ENCODE peak calls at places on chromosomes 13 and 19, in five cellular contexts. One of them, this sample, is unnamed.

GRCh38 chr19:16376241-16376640 is 51.6 kb downstream of the KLF2 start:
- DNase-seq in mesothelial cell of epicardium: no peak
- DNase-seq in RWPE1: no peak
- DNase-seq in bronchial epithelial cell: no peak
- DNase-seq in cardiac fibroblast: no peak
- DNase-seq in this sample: no peak

GRCh38 chr13:84405286-84405685 is 523.0 kb upstream of the SLITRK1 start:
- DNase-seq in mesothelial cell of epicardium: no peak
- DNase-seq in RWPE1: no peak
- DNase-seq in bronchial epithelial cell: peak
- DNase-seq in cardiac fibroblast: peak
- DNase-seq in this sample: no peak

GRCh38 chr19:10812902-10813404 is 23.1 kb downstream of the TMED1 start:
- DNase-seq in mesothelial cell of epicardium: no peak
- DNase-seq in RWPE1: peak
- DNase-seq in bronchial epithelial cell: peak
- DNase-seq in cardiac fibroblast: peak
- DNase-seq in this sample: peak

GRCh38 chr19:900302-901111 is 7.2 kb downstream of the RNU6-9 start:
- DNase-seq in mesothelial cell of epicardium: no peak
- DNase-seq in RWPE1: peak
- DNase-seq in bronchial epithelial cell: peak
- DNase-seq in cardiac fibroblast: no peak
- DNase-seq in this sample: peak

GRCh38 chr19:10461047-10461949 is 41.0 kb downstream of the PDE4A start:
- DNase-seq in mesothelial cell of epicardium: peak
- DNase-seq in RWPE1: peak
- DNase-seq in bronchial epithelial cell: peak
- DNase-seq in cardiac fibroblast: peak
- DNase-seq in this sample: peak

GRCh38 chr13:78660130-78660857 is 1.3 kb upstream of the OBI1 start:
- DNase-seq in mesothelial cell of epicardium: no peak
- DNase-seq in RWPE1: no peak
- DNase-seq in bronchial epithelial cell: no peak
- DNase-seq in cardiac fibroblast: no peak
- DNase-seq in this sample: no peak

GRCh38 chr13:92463134-92463533 is 763.5 kb upstream of the GPC6 start:
- DNase-seq in mesothelial cell of epicardium: no peak
- DNase-seq in RWPE1: no peak
- DNase-seq in bronchial epithelial cell: no peak
- DNase-seq in cardiac fibroblast: no peak
- DNase-seq in this sample: no peak

GRCh38 chr19:34319230-34319585 is 45.8 kb upstream of the GPI start:
- DNase-seq in mesothelial cell of epicardium: no peak
- DNase-seq in RWPE1: peak
- DNase-seq in bronchial epithelial cell: peak
- DNase-seq in cardiac fibroblast: no peak
- DNase-seq in this sample: no peak

GRCh38 chr13:106916329-106916728 is 348.4 kb upstream of the ARGLU1 start:
- DNase-seq in mesothelial cell of epicardium: no peak
- DNase-seq in RWPE1: no peak
- DNase-seq in bronchial epithelial cell: no peak
- DNase-seq in cardiac fibroblast: no peak
- DNase-seq in this sample: no peak

GRCh38 chr19:37251308-37252229 is 33.6 kb downstream of the ZNF383 start:
- DNase-seq in mesothelial cell of epicardium: no peak
- DNase-seq in RWPE1: peak
- DNase-seq in bronchial epithelial cell: peak
- DNase-seq in cardiac fibroblast: peak
- DNase-seq in this sample: no peak

GRCh38 chr13:36819064-36819810 is at the start of gene RFXAP:
- DNase-seq in mesothelial cell of epicardium: peak
- DNase-seq in RWPE1: peak
- DNase-seq in bronchial epithelial cell: peak
- DNase-seq in cardiac fibroblast: peak
- DNase-seq in this sample: peak

GRCh38 chr13:36819811-36820140 is 754 bp downstream of the RFXAP start:
- DNase-seq in mesothelial cell of epicardium: no peak
- DNase-seq in RWPE1: peak
- DNase-seq in bronchial epithelial cell: no peak
- DNase-seq in cardiac fibroblast: peak
- DNase-seq in this sample: peak

GRCh38 chr13:36820222-36820621 is 1.2 kb downstream of the RFXAP start:
- DNase-seq in mesothelial cell of epicardium: no peak
- DNase-seq in RWPE1: no peak
- DNase-seq in bronchial epithelial cell: no peak
- DNase-seq in cardiac fibroblast: no peak
- DNase-seq in this sample: no peak

GRCh38 chr13:36818483-36819063 is 449 bp upstream of the RFXAP start:
- DNase-seq in mesothelial cell of epicardium: peak
- DNase-seq in RWPE1: peak
- DNase-seq in bronchial epithelial cell: no peak
- DNase-seq in cardiac fibroblast: peak
- DNase-seq in this sample: no peak

DNA sequence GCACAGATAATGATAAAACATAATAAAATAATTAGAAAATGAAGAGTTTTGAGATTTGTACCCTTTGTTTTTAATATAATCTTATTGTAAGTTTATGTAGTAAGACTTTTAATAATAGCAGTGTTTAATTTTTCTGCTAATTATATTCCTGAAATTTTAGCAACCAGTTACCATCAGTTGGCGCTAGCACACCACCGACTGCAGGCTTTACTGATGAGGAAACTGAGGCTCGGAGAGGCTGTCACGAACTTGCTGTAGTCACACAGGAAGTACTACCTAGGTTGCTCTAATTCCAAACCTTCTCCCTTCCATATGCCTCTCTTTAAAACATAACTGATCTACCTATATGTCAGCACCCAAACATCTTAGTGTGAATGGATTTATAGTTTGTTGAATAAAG is 1.0 kb upstream of the RFXAP start:
- DNase-seq in mesothelial cell of epicardium: no peak
- DNase-seq in RWPE1: no peak
- DNase-seq in bronchial epithelial cell: no peak
- DNase-seq in cardiac fibroblast: no peak
- DNase-seq in this sample: no peak
- TF ChIP-seq CTCF in mesothelial cell of epicardium: no peak
- TF ChIP-seq CTCF in RWPE1: no peak
- TF ChIP-seq CTCF in bronchial epithelial cell: no peak
- TF ChIP-seq CTCF in cardiac fibroblast: no peak
- TF ChIP-seq CTCF in this sample: no peak

GRCh38 chr13:80251403-80251802 is 89.5 kb downstream of the SPRY2 start:
- DNase-seq in mesothelial cell of epicardium: no peak
- DNase-seq in RWPE1: peak
- DNase-seq in bronchial epithelial cell: peak
- DNase-seq in cardiac fibroblast: peak
- DNase-seq in this sample: peak
- TF ChIP-seq CTCF in mesothelial cell of epicardium: no peak
- TF ChIP-seq CTCF in RWPE1: no peak
- TF ChIP-seq CTCF in bronchial epithelial cell: no peak
- TF ChIP-seq CTCF in cardiac fibroblast: no peak
- TF ChIP-seq CTCF in this sample: no peak

GRCh38 chr19:40603071-40603718 is 2.0 kb downstream of the LTBP4 start:
- DNase-seq in mesothelial cell of epicardium: no peak
- DNase-seq in RWPE1: no peak
- DNase-seq in bronchial epithelial cell: peak
- DNase-seq in cardiac fibroblast: peak
- DNase-seq in this sample: no peak
- TF ChIP-seq CTCF in mesothelial cell of epicardium: no peak
- TF ChIP-seq CTCF in RWPE1: no peak
- TF ChIP-seq CTCF in bronchial epithelial cell: no peak
- TF ChIP-seq CTCF in cardiac fibroblast: no peak
- TF ChIP-seq CTCF in this sample: no peak

GRCh38 chr19:18436651-18437478 is 1.1 kb downstream of the ISYNA1 start:
- DNase-seq in mesothelial cell of epicardium: peak
- DNase-seq in RWPE1: no peak
- DNase-seq in bronchial epithelial cell: peak
- DNase-seq in cardiac fibroblast: peak
- DNase-seq in this sample: no peak
- TF ChIP-seq CTCF in mesothelial cell of epicardium: no peak
- TF ChIP-seq CTCF in RWPE1: no peak
- TF ChIP-seq CTCF in bronchial epithelial cell: peak
- TF ChIP-seq CTCF in cardiac fibroblast: no peak
- TF ChIP-seq CTCF in this sample: no peak